ENCODE peak calls at places on chromosomes 11 and 22, in five cellular contexts. J is H9, N is neuronal stem cell, M is H1, Y is trophoblast cell. I is an unnamed sample.

GRCh38 chr11:74377689-74378088 is 20.5 kb downstream of the PGM2L1 start:
- DNase-seq in J (no peak), N (no peak), M (no peak), Y (no peak), I (no peak)

GRCh38 chr11:2750101-2750509 is 50.3 kb upstream of the KCNQ1OT1 start:
- DNase-seq in J (no peak), N (no peak), M (no peak), Y (peak), I (no peak)

GRCh38 chr11:28767574-28767973 is 659.4 kb downstream of the METTL15 start:
- DNase-seq in J (no peak), N (no peak), M (no peak), Y (peak), I (peak)

GRCh38 chr11:13861411-13861810 is 101.1 kb upstream of the SPON1 start:
- DNase-seq in J (no peak), N (no peak), M (no peak), Y (no peak), I (no peak)

GRCh38 chr11:19232910-19233503 is 7.7 kb downstream of the E2F8 start:
- DNase-seq in J (no peak), N (no peak), M (no peak), Y (peak), I (peak)

GRCh38 chr11:65375012-65375411 is 7.4 kb downstream of the SLC25A45 start:
- DNase-seq in J (no peak), N (no peak), M (no peak), Y (no peak), I (no peak)

GRCh38 chr11:11968511-11969280 is 39.7 kb downstream of the DKK3 start:
- DNase-seq in J (no peak), N (no peak), M (no peak), Y (no peak), I (no peak)

GRCh38 chr22:37896181-37896592 is 9.9 kb upstream of the MICALL1 start:
- DNase-seq in J (peak), N (no peak), M (no peak), Y (peak), I (peak)

GRCh38 chr11:129846508-129847335 is 31.1 kb downstream of the TMEM45B start:
- DNase-seq in J (no peak), N (no peak), M (no peak), Y (peak), I (peak)

GRCh38 chr11:11988099-11988651 is 20.3 kb downstream of the DKK3 start:
- DNase-seq in J (peak), N (no peak), M (no peak), Y (no peak), I (peak)

GRCh38 chr11:12871788-12872321 is 137.3 kb upstream of the RASSF10 start:
- DNase-seq in J (no peak), N (no peak), M (no peak), Y (peak), I (no peak)

GRCh38 chr22:42626431-42626830 is 11.7 kb upstream of the POLDIP3 start:
- DNase-seq in J (no peak), N (no peak), M (no peak), Y (no peak), I (no peak)

GRCh38 chr22:38966379-38966700 is 8.9 kb downstream of the APOBEC3A start:
- DNase-seq in J (no peak), N (no peak), M (no peak), Y (no peak), I (no peak)
- H2BK12ac ChIP-seq in J (no peak), N (no peak), M (peak), Y (no peak), I (no peak)

DNA sequence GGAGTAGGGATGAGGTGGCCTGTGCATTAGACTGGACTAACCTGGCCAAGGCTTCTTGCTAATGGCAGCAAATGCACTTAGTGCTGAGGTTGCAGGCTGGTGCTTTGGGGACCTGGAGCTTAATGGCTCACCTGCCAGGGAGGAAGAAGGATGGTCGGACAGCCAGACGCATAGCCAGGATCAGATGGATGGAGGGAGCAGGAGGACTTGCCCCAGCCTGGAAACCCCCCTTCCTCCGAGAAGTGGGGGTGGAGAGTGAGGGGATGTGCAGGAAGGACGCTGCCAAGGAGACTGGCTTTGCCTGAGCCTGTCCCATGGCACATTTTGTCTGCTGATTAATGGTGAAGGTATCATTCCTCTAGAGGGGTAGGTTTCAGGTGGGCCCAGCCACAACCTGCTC is 17.9 kb downstream of the IGLL1 start:
- DNase-seq in J (peak), N (no peak), M (no peak), Y (no peak), I (no peak)
- H2BK12ac ChIP-seq in J (no peak), N (no peak), M (no peak), Y (no peak), I (no peak)

GRCh38 chr11:4072668-4073285 is 21.8 kb upstream of the RRM1 start:
- DNase-seq in J (peak), N (peak), M (no peak), Y (peak), I (peak)
- H2BK12ac ChIP-seq in J (no peak), N (no peak), M (no peak), Y (no peak), I (no peak)

GRCh38 chr11:36210529-36210928 is 78.7 kb downstream of the COMMD9 start:
- DNase-seq in J (no peak), N (no peak), M (no peak), Y (peak), I (no peak)

GRCh38 chr11:36213050-36213840 is 76.0 kb downstream of the COMMD9 start:
- DNase-seq in J (no peak), N (no peak), M (no peak), Y (no peak), I (no peak)

GRCh38 chr11:36214484-36214883 is 74.7 kb downstream of the COMMD9 start:
- DNase-seq in J (no peak), N (no peak), M (no peak), Y (peak), I (no peak)

GRCh38 chr11:36212507-36212906 is 76.7 kb downstream of the COMMD9 start:
- DNase-seq in J (no peak), N (peak), M (no peak), Y (no peak), I (no peak)

DNA sequence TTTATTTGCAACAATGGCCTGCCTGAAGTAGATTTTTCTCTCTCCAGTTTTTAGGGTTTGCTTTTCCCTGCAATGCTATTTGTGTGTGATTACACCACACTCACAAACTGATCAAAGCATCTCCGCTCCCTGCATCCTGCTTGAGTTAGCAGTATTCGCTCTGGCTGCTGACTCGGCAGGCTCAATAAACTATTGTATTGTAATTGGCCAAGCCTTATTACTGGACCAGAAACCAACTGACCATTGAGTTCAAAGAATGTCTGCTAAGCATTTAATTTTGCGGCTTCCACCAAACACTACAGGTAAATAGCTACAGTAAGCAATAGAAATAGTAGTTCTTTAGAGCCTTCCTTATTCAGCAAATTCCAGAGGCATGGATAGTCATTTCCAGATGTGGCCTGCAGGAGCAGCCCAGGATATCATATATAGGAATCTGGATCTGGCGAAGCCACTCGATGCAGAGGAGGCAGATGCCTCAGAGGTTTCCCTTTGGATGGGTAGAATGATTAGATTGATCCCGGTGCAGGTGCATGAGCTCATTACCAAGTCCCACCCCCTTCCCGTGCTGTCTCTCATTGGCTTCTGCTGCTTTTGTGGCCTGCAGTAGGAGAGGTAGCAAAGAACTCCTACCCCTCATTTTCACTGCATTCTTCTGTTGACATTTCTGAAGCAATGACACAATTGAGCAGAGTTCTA is 77.3 kb downstream of the COMMD9 start:
- DNase-seq in J (no peak), N (peak), M (no peak), Y (peak), I (no peak)
- H2BK12ac ChIP-seq in J (no peak), N (no peak), M (no peak), Y (no peak), I (no peak)

DNA sequence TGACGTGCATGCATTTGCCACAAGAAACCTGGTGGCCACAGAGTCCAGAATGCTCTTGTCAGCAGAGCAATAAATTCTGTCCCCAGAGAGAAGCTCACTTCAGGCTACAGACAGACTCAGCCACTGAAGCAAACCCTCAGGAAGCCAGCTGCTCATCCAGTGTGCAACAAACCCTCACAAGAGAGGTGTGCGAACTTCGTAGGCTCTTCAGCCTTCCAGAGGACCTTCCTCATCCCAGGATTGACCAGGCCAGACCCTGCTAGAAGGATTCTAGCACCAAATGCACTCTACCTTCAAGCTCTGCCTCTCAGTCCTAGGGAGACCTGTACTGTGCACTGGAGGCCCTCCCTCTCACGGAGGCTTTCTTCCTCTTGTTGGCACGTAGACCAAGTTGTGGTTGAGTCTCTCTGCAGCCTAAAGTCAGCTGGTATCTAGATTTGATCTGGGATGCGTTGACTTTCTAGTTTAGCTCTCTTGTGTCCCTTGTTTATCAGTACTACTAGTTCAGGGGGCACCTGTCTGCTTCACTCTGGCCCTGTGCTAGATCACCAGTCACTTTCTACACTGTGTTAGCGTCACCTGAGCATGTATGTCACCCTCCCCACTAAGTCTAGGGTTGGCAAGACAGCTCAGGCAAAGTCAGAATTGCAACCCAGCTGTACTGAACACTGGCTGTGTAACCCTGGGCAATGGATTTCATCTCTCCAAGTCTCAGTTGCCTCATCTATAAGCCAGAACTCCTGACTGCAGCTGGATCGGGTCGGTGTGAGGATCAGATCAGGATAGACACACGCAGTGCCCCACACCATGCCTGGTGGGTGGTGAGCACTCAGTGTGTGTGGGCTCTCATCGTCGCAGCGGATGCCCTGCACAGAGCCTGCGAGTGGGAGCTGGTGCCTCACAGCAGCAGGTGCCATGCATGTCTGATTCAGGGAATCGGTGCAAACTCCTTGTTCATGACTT is 22.1 kb upstream of the TMPRSS13 start:
- DNase-seq in J (no peak), N (no peak), M (no peak), Y (no peak), I (no peak)
- H2BK12ac ChIP-seq in J (no peak), N (no peak), M (no peak), Y (no peak), I (no peak)

GRCh38 chr11:119516060-119516459 is 93.1 kb upstream of the THY1 start:
- DNase-seq in J (no peak), N (no peak), M (no peak), Y (no peak), I (no peak)
- H2BK12ac ChIP-seq in J (no peak), N (no peak), M (no peak), Y (no peak), I (no peak)

GRCh38 chr11:66692871-66693331 is 15.2 kb upstream of the RBM4B start:
- DNase-seq in J (no peak), N (no peak), M (no peak), Y (no peak), I (no peak)

GRCh38 chr11:66694732-66695207 is 17.1 kb upstream of the RBM4B start:
- DNase-seq in J (peak), N (peak), M (peak), Y (peak), I (peak)

GRCh38 chr11:66692446-66692845 is 14.8 kb upstream of the RBM4B start:
- DNase-seq in J (no peak), N (no peak), M (no peak), Y (no peak), I (no peak)

GRCh38 chr11:66694056-66694410 is 16.3 kb upstream of the RBM4B start:
- DNase-seq in J (no peak), N (no peak), M (no peak), Y (no peak), I (no peak)

DNA sequence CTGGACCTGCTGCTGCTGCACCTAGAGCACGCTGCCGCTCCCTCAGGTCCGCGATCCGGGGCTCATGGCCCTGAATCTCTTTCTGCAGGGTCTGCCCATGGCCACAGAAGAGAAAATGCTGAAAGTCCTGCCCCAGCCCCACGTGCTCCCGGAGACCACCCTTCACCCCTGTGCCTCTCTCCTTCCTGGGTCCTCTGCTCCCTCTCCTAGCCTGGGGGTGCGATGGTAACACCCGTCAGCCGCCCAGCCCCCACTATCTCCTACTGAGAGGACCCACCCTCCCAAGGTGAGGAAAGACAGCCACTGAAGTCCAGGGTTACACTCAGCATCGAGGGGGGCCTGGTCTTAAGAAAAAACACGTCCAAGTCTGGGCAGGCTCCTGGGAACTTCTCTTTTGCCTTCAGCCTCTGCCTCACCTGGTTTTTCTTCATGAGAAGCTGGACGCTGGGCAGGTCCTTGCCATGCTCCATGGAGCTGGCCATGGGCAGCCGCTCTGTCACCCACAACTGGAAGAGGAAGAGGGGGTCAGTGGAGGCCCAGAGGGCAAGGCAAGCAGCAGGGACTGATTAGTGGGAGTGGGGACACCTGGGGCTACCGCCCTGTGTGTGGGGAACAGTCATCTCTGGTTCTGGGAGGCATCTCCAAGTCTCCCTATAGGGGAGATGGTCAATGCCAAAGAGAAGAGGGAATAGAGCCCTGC is 15.8 kb upstream of the RBM4B start:
- DNase-seq in J (no peak), N (no peak), M (no peak), Y (no peak), I (no peak)
- H2BK12ac ChIP-seq in J (no peak), N (no peak), M (no peak), Y (no peak), I (no peak)